ENCODE peak calls at places on chromosomes 6 and 20, in ten cellular contexts. G is heart left ventricle, V is IMR-90, H is HepG2, E is sigmoid colon, I is transverse colon, P is adrenal gland, L is K562, Z is stomach, O is esophagus muscularis mucosa. B is an unnamed sample.

GRCh38 chr20:48034754-48035153 is 249.5 kb upstream of the SULF2 start:
- DNase-seq in G (no peak), V (no peak), H (no peak), E (no peak), I (no peak), P (no peak), L (no peak), Z (no peak), O (no peak), B (no peak)

GRCh38 chr6:37262446-37263026 is 4.6 kb upstream of the TMEM217 start:
- DNase-seq in G (no peak), V (no peak), H (no peak), E (no peak), I (no peak), P (no peak), L (no peak), Z (no peak), O (no peak), B (no peak)

GRCh38 chr6:168223150-168223549 is 96.4 kb downstream of the DACT2 start:
- DNase-seq in G (no peak), V (no peak), H (no peak), E (no peak), I (no peak), P (no peak), L (no peak), Z (no peak), O (no peak), B (no peak)

GRCh38 chr20:32278199-32278643 is 770 bp downstream of the KIF3B start:
- DNase-seq in G (no peak), V (peak; percentile 17), H (no peak), E (no peak), I (no peak), P (no peak), L (no peak), Z (no peak), O (no peak), B (no peak)

GRCh38 chr6:37256692-37257319 is 766 bp upstream of the TBC1D22B start:
- DNase-seq in G (no peak), V (peak; percentile 66), H (no peak), E (no peak), I (no peak), P (no peak), L (no peak), Z (no peak), O (no peak), B (no peak)

GRCh38 chr6:90103056-90103793 is 193.4 kb downstream of the BACH2 start:
- DNase-seq in G (no peak), V (no peak), H (peak; percentile 43), E (no peak), I (no peak), P (no peak), L (no peak), Z (no peak), O (no peak), B (no peak)

GRCh38 chr6:11851405-11851804 is 72.8 kb upstream of the ADTRP start:
- DNase-seq in G (no peak), V (peak; percentile 82), H (no peak), E (no peak), I (no peak), P (no peak), L (no peak), Z (no peak), O (no peak), B (no peak)

GRCh38 chr6:95866732-95867131 is 149.0 kb upstream of the FUT9 start:
- DNase-seq in G (no peak), V (no peak), H (peak; percentile 41), E (no peak), I (peak; percentile 7), P (no peak), L (peak; percentile 2), Z (peak; percentile 41), O (no peak), B (no peak)

GRCh38 chr6:104597541-104598050 is 262.1 kb downstream of the HACE1 start:
- DNase-seq in G (no peak), V (no peak), H (no peak), E (no peak), I (no peak), P (no peak), L (no peak), Z (no peak), O (no peak), B (no peak)

GRCh38 chr20:25336561-25337422 is 53.8 kb downstream of the ABHD12 start:
- DNase-seq in G (no peak), V (peak; percentile 35), H (peak; percentile 82), E (no peak), I (no peak), P (no peak), L (peak; percentile 14), Z (no peak), O (no peak), B (no peak)

GRCh38 chr6:5191722-5192121 is 69.0 kb downstream of the LYRM4 start:
- DNase-seq in G (no peak), V (no peak), H (no peak), E (no peak), I (no peak), P (no peak), L (no peak), Z (no peak), O (no peak), B (no peak)

GRCh38 chr6:15132854-15133670 is 112.8 kb upstream of the JARID2 start:
- DNase-seq in G (no peak), V (peak; percentile 90), H (peak; percentile 68), E (peak; percentile 55), I (no peak), P (no peak), L (no peak), Z (no peak), O (no peak), B (peak; percentile 19)

GRCh38 chr20:11379257-11380011 is 538.3 kb upstream of the BTBD3 start:
- DNase-seq in G (no peak), V (no peak), H (peak; percentile 47), E (no peak), I (no peak), P (no peak), L (no peak), Z (no peak), O (no peak), B (no peak)

DNA sequence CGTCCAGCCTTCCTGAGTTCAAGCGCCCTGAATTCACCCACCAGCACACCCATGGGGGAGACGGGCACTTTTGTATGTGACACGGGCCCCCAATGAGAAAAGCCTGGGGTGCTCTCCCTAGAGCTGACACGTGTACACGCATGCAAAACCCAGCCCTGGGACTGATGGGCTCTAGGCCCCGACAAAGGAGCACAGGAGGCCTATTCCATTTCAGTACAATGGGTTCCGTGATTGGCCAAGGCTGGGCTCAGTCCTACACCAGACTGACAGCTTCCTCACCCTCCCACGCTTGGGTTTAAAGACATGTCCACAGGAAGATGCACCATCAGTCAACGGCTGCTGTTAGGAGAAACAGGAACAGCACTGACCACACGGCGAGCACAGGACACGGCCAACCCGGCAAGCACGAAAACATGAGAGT is 8.8 kb downstream of the ZBTB46 start:
- DNase-seq in G (no peak), V (no peak), H (no peak), E (no peak), I (no peak), P (no peak), L (peak; percentile 73), Z (no peak), O (no peak), B (no peak)
- TF ChIP-seq POLR2A in G (no peak), V (no peak), H (no peak), E (no peak), I (no peak), P (no peak), L (no peak), Z (no peak), O (no peak), B (no peak)

DNA sequence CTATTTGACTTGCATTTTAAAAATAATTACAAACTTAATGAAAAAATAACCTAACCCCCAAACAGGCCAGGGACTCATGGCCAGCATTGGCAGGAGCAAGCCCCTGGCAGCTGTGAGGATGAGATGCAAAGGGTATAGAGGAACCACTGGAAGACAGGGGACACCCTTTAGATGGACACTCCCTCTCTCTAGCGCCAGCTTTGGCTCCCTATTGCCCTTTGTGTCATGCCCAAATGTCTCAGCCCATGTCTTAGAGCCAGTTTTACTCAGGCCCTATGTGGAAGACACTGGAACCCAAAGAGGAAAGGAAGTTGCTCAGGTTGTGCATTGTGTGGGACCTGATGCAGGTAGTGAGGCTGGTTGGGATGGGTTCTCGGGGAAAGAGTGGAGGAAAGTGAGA is 34.9 kb upstream of the RSPO4 start:
- DNase-seq in G (no peak), V (no peak), H (no peak), E (no peak), I (no peak), P (no peak), L (no peak), Z (no peak), O (no peak), B (no peak)
- H3K27me3 ChIP-seq in G (peaks cover 3% of the 10 kb centered on the region), V (no peaks in the 10 kb centered on the region), H (no peaks in the 10 kb centered on the region), E (no peaks in the 10 kb centered on the region), I (no peaks in the 10 kb centered on the region), P (no peaks in the 10 kb centered on the region), L (peaks cover 3% of the 10 kb centered on the region), Z (no peaks in the 10 kb centered on the region), O (peaks cover 14% of the 10 kb centered on the region), B (no peaks in the 10 kb centered on the region)

DNA sequence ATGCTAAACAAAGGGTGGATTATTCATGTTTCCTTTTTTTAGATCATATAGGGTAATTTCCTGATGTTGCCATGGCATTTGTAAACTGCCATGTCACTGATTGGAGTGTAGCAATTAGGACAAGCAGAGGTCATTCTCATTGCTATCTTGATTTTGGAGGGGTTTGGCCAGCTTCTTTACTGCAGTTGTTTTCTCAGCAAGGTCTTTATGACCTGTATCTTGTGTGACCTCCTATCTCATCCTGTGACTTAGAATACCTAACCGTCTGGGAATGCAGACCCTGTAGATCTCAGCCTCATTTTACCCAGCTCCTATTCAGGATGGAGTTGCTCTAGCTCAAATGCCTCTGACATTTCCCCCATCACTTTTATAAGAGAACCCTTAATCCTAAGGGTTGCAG is 53.6 kb downstream of the CDS2 start:
- DNase-seq in G (no peak), V (no peak), H (no peak), E (no peak), I (no peak), P (no peak), L (no peak), Z (no peak), O (no peak), B (no peak)
- TF ChIP-seq POLR2A in G (no peak), V (no peak), H (no peak), E (no peak), I (no peak), P (no peak), L (no peak), Z (no peak), O (no peak), B (no peak)

DNA sequence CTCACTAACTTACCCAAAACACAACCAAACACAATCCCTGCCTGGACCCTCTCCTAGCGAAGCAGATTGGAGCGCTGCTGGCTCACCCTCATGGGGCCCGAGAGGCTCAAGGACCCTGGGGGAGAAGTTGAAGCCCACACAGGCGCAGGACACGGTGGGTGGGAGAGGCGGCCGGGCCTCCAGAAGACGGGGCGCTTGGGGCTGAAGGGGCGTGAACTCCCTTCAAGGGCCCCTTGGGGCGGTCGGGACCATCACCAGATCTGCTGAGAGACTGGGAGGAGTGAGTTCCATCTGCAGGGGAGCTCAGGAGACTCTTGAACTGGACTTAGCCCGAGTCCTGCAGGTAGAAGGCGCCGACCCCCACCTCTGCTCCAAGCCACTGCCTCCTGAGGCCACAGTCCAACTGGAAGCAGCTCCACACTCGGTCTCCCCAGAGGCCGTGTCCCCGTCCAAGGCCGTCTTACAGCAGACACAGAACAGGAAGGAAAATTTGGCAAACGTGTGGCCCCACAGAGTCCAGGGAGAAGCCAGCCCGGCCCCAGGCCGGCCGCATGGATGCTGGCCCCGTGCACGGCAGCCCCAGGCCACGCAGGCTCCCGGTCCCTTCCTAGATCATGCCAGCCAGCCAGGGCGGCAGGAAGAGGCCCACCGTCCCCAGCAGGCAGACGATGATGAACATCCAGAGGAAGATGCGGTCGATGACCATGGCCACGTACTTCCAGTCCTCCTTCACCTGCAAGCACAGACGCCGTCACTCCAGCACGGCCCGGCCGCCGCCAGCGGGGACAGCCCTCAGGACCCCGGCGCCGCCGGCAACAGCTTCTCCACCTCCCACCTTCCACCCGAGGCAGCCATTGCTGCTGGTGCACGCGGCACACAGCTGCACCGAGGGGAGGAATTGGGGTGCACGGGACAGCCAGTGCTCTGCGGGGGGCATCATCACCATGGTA is 14.7 kb downstream of the CHRNA4 start:
- DNase-seq in G (no peak), V (no peak), H (no peak), E (no peak), I (no peak), P (no peak), L (no peak), Z (no peak), O (no peak), B (no peak)
- H3K27me3 ChIP-seq in G (no peaks in the 10 kb centered on the region), V (peaks cover 39% of the 10 kb centered on the region), H (peaks cover 69% of the 10 kb centered on the region), E (peaks cover 58% of the 10 kb centered on the region), I (peaks cover 18% of the 10 kb centered on the region), P (no peaks in the 10 kb centered on the region), L (peaks cover 43% of the 10 kb centered on the region), Z (peaks cover 41% of the 10 kb centered on the region), O (peaks cover 70% of the 10 kb centered on the region), B (no peaks in the 10 kb centered on the region)